ENCODE peak calls at places on chromosomes 12 and 14, in four cellular contexts. One of them, this sample, is unnamed.

GRCh38 chr12:25957898-25958253 is 606 bp upstream of the RASSF8 start:
- DNase-seq in tibial nerve: peak; percentile 32
- DNase-seq in heart right ventricle: no peak
- DNase-seq in BJ: peak; percentile 49
- DNase-seq in this sample: peak; percentile 96

GRCh38 chr12:31970199-31970598 is 11.0 kb downstream of the RESF1 start:
- DNase-seq in tibial nerve: no peak
- DNase-seq in BJ: no peak
- DNase-seq in heart right ventricle: no peak
- DNase-seq in this sample: no peak

GRCh38 chr14:76463105-76463504 is 87.2 kb downstream of the ESRRB start:
- DNase-seq in BJ: no peak
- DNase-seq in heart right ventricle: no peak
- DNase-seq in tibial nerve: no peak
- DNase-seq in this sample: no peak

GRCh38 chr14:92473947-92474535 is 39.5 kb upstream of the RIN3 start:
- DNase-seq in BJ: no peak
- DNase-seq in heart right ventricle: no peak
- DNase-seq in tibial nerve: no peak
- DNase-seq in this sample: peak; percentile 34

GRCh38 chr12:120669055-120669828 is 17.7 kb upstream of the MLEC start:
- DNase-seq in BJ: no peak
- DNase-seq in heart right ventricle: no peak
- DNase-seq in tibial nerve: peak; percentile 14
- DNase-seq in this sample: peak; percentile 47

GRCh38 chr12:116381240-116381743 is 103.8 kb upstream of the MED13L start:
- DNase-seq in BJ: no peak
- DNase-seq in heart right ventricle: no peak
- DNase-seq in tibial nerve: no peak
- DNase-seq in this sample: no peak

GRCh38 chr14:90760591-90761316 is 55.5 kb downstream of the TTC7B start:
- DNase-seq in heart right ventricle: no peak
- DNase-seq in tibial nerve: no peak
- DNase-seq in BJ: no peak
- DNase-seq in this sample: peak; percentile 64

GRCh38 chr12:1927751-1928351 is 9.4 kb upstream of the CACNA2D4 start:
- DNase-seq in tibial nerve: no peak
- DNase-seq in BJ: no peak
- DNase-seq in heart right ventricle: peak; percentile 76
- DNase-seq in this sample: peak; percentile 94

GRCh38 chr12:130456375-130457199 is 118.9 kb downstream of the PIWIL1 start:
- DNase-seq in tibial nerve: no peak
- DNase-seq in heart right ventricle: peak; percentile 64
- DNase-seq in BJ: no peak
- DNase-seq in this sample: no peak

GRCh38 chr12:28568083-28568482 is 377.8 kb downstream of the CCDC91 start:
- DNase-seq in BJ: peak; percentile 80
- DNase-seq in tibial nerve: no peak
- DNase-seq in heart right ventricle: no peak
- DNase-seq in this sample: peak; percentile 93

GRCh38 chr12:103441437-103442186 is 54.2 kb downstream of the C12orf42 start:
- DNase-seq in BJ: no peak
- DNase-seq in tibial nerve: no peak
- DNase-seq in heart right ventricle: no peak
- DNase-seq in this sample: no peak

GRCh38 chr12:124097681-124098080 is 124.7 kb downstream of the ZNF664 start:
- DNase-seq in heart right ventricle: no peak
- DNase-seq in BJ: no peak
- DNase-seq in tibial nerve: no peak
- DNase-seq in this sample: peak; percentile 19

GRCh38 chr14:34365309-34365915 is 96.6 kb downstream of the SPTSSA start:
- DNase-seq in BJ: no peak
- DNase-seq in heart right ventricle: no peak
- DNase-seq in tibial nerve: no peak
- DNase-seq in this sample: peak; percentile 35

GRCh38 chr14:47676301-47676617 is 854 bp upstream of the MDGA2 start:
- DNase-seq in tibial nerve: no peak
- DNase-seq in BJ: no peak
- DNase-seq in heart right ventricle: no peak
- DNase-seq in this sample: no peak

GRCh38 chr14:47675239-47675488 is 241 bp downstream of the MDGA2 start:
- DNase-seq in BJ: no peak
- DNase-seq in heart right ventricle: no peak
- DNase-seq in tibial nerve: no peak
- DNase-seq in this sample: no peak

GRCh38 chr14:47674546-47675238 is 713 bp downstream of the MDGA2 start:
- DNase-seq in tibial nerve: no peak
- DNase-seq in BJ: no peak
- DNase-seq in heart right ventricle: no peak
- DNase-seq in this sample: peak; percentile 1

GRCh38 chr14:47675489-47676300 is at the start of gene MDGA2:
- DNase-seq in BJ: no peak
- DNase-seq in heart right ventricle: no peak
- DNase-seq in tibial nerve: no peak
- DNase-seq in this sample: no peak

GRCh38 chr14:47674148-47674545 is 1.3 kb downstream of the MDGA2 start:
- DNase-seq in heart right ventricle: no peak
- DNase-seq in tibial nerve: no peak
- DNase-seq in BJ: no peak
- DNase-seq in this sample: no peak
- H3K4me3 ChIP-seq in heart right ventricle: peak overlapping the region; percentile 31
- H3K4me3 ChIP-seq in tibial nerve: peak overlapping the region; percentile 43
- H3K4me3 ChIP-seq in BJ: no peak overlapping the region
- H3K4me3 ChIP-seq in this sample: no peak overlapping the region

GRCh38 chr12:97535582-97535981 is 73.0 kb downstream of the RMST start:
- DNase-seq in tibial nerve: no peak
- DNase-seq in BJ: no peak
- DNase-seq in heart right ventricle: no peak
- DNase-seq in this sample: no peak

GRCh38 chr12:97538705-97539104 is 76.1 kb downstream of the RMST start:
- DNase-seq in heart right ventricle: no peak
- DNase-seq in BJ: no peak
- DNase-seq in tibial nerve: no peak
- DNase-seq in this sample: no peak

GRCh38 chr12:97541366-97541765 is 78.8 kb downstream of the RMST start:
- DNase-seq in tibial nerve: no peak
- DNase-seq in heart right ventricle: no peak
- DNase-seq in BJ: no peak
- DNase-seq in this sample: no peak

DNA sequence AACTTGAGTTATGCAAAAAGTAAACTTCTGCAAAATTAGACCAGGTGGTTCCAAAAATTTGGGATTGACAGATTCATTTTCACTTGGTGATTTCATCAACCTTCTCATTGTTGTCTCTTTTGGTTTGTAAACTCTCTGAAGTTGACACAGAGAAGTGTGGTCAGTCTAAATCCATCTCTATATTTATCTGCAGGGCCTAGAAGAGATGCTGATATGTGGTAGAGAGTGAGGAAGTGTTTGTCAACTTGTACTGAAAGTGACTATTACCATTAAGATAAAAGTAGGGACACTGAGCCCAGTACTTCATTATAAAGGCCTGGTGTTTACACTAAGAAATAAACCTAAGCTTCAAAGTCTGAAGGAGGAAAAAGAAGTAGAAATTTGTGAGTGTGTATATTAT is 73.7 kb downstream of the RMST start:
- DNase-seq in BJ: no peak
- DNase-seq in heart right ventricle: no peak
- DNase-seq in tibial nerve: no peak
- DNase-seq in this sample: no peak
- TF ChIP-seq CTCF in BJ: no peak
- TF ChIP-seq CTCF in heart right ventricle: no peak
- TF ChIP-seq CTCF in tibial nerve: no peak
- TF ChIP-seq CTCF in this sample: no peak

DNA sequence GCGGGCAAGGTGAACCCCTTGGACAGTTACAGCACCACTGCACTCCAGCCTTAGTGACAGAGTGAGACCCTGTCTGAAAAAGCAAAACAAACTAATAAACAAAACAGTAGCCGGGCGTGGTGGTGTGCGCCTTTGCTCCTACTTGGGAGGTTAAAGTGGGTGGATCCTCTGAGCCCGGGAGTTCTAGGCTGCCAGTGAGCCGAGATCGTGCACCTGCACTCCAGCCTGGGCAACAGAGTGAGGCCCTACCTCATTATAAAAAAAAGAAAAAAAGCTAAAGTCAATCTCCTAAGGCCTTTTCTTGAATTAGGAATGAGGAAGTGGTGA is 24.7 kb upstream of the SPTLC2 start:
- DNase-seq in tibial nerve: no peak
- DNase-seq in BJ: no peak
- DNase-seq in heart right ventricle: no peak
- DNase-seq in this sample: no peak
- H3K4me3 ChIP-seq in tibial nerve: peak overlapping the region; percentile 63
- H3K4me3 ChIP-seq in BJ: no peak overlapping the region
- H3K4me3 ChIP-seq in heart right ventricle: peak overlapping the region; percentile 58
- H3K4me3 ChIP-seq in this sample: no peak overlapping the region

GRCh38 chr14:49966971-49967630 is 74.2 kb downstream of the ARF6 start:
- DNase-seq in heart right ventricle: no peak
- DNase-seq in tibial nerve: no peak
- DNase-seq in BJ: no peak
- DNase-seq in this sample: no peak

GRCh38 chr14:49962616-49963015 is 69.7 kb downstream of the ARF6 start:
- DNase-seq in BJ: no peak
- DNase-seq in tibial nerve: no peak
- DNase-seq in heart right ventricle: no peak
- DNase-seq in this sample: no peak

GRCh38 chr14:49969961-49970360 is 77.1 kb downstream of the ARF6 start:
- DNase-seq in heart right ventricle: no peak
- DNase-seq in BJ: no peak
- DNase-seq in tibial nerve: no peak
- DNase-seq in this sample: no peak

GRCh38 chr14:49970474-49971147 is 77.7 kb downstream of the ARF6 start:
- DNase-seq in heart right ventricle: no peak
- DNase-seq in BJ: no peak
- DNase-seq in tibial nerve: peak; percentile 52
- DNase-seq in this sample: peak; percentile 94

DNA sequence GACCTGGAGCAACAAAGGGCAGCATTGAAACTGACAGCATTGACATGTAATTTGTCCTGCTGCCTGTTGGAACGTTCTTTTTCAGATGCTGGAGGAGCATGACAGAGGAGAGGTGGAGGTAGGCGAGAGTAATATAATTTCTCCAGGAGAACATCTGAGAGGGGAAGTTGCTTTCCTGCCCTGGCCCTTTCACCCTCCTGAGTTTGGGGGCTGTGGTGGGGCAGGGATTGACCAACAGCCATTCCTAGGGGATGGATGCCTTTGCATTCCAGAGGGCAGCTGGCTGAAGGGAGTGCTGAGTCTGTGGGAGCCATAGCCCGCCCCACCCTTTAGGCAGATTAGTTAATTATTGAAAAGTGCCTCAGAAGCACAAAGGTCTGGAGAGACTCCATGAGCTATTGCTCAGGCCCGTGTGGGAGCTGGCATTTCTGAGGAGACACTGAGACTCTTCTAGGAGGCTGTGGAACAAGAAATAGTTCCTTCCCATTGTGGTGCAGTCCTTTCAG is 73.5 kb downstream of the ARF6 start:
- DNase-seq in BJ: no peak
- DNase-seq in tibial nerve: no peak
- DNase-seq in heart right ventricle: no peak
- DNase-seq in this sample: peak; percentile 53
- TF ChIP-seq CTCF in BJ: no peak
- TF ChIP-seq CTCF in tibial nerve: no peak
- TF ChIP-seq CTCF in heart right ventricle: no peak
- TF ChIP-seq CTCF in this sample: no peak

GRCh38 chr12:53049582-53050318 is at the start of gene TNS2:
- DNase-seq in heart right ventricle: peak; percentile 84
- DNase-seq in tibial nerve: peak; percentile 90
- DNase-seq in BJ: no peak
- DNase-seq in this sample: peak; percentile 86
- H3K4me3 ChIP-seq in heart right ventricle: peak within 1 kb of the TSS; percentile 75
- H3K4me3 ChIP-seq in tibial nerve: peak within 1 kb of the TSS; percentile 89
- H3K4me3 ChIP-seq in BJ: peak within 1 kb of the TSS; percentile 78
- H3K4me3 ChIP-seq in this sample: peak within 1 kb of the TSS; percentile 85

This sample was measured in cardiac fibroblast.